ENCODE peak calls at places on chromosomes 16 and 17, in six cellular contexts. One of them, this sample, is unnamed.

GRCh38 chr17:28711723-28712036 is at the start of gene PROCA1:
- DNase-seq in C1 segment of cervical spinal cord: no peak
- DNase-seq in esophagus muscularis mucosa: no peak
- DNase-seq in HTR-8/SVneo: no peak
- DNase-seq in left ventricle myocardium inferior: no peak
- DNase-seq in H7: peak
- DNase-seq in this sample: no peak

GRCh38 chr16:70375636-70376611 is 29.2 kb downstream of the DDX19A start:
- DNase-seq in C1 segment of cervical spinal cord: no peak
- DNase-seq in esophagus muscularis mucosa: no peak
- DNase-seq in HTR-8/SVneo: no peak
- DNase-seq in left ventricle myocardium inferior: no peak
- DNase-seq in H7: no peak
- DNase-seq in this sample: no peak

GRCh38 chr16:31678649-31679325 is 151.1 kb downstream of the AHSP start:
- DNase-seq in C1 segment of cervical spinal cord: no peak
- DNase-seq in esophagus muscularis mucosa: no peak
- DNase-seq in HTR-8/SVneo: no peak
- DNase-seq in left ventricle myocardium inferior: no peak
- DNase-seq in H7: no peak
- DNase-seq in this sample: no peak

GRCh38 chr16:11716330-11716729 is 26.3 kb downstream of the TXNDC11 start:
- DNase-seq in C1 segment of cervical spinal cord: no peak
- DNase-seq in esophagus muscularis mucosa: no peak
- DNase-seq in HTR-8/SVneo: no peak
- DNase-seq in left ventricle myocardium inferior: no peak
- DNase-seq in H7: no peak
- DNase-seq in this sample: no peak

GRCh38 chr16:7313170-7313569 is 19.5 kb upstream of the RBFOX1 start:
- DNase-seq in C1 segment of cervical spinal cord: no peak
- DNase-seq in esophagus muscularis mucosa: no peak
- DNase-seq in HTR-8/SVneo: no peak
- DNase-seq in left ventricle myocardium inferior: no peak
- DNase-seq in H7: peak
- DNase-seq in this sample: no peak

GRCh38 chr16:3131755-3132377 is 3.0 kb upstream of the ZNF213 start:
- DNase-seq in C1 segment of cervical spinal cord: no peak
- DNase-seq in esophagus muscularis mucosa: no peak
- DNase-seq in HTR-8/SVneo: no peak
- DNase-seq in left ventricle myocardium inferior: no peak
- DNase-seq in H7: peak
- DNase-seq in this sample: no peak

GRCh38 chr17:48262982-48263586 is 155.5 kb downstream of the SNX11 start:
- DNase-seq in C1 segment of cervical spinal cord: no peak
- DNase-seq in esophagus muscularis mucosa: no peak
- DNase-seq in HTR-8/SVneo: no peak
- DNase-seq in left ventricle myocardium inferior: no peak
- DNase-seq in H7: no peak
- DNase-seq in this sample: no peak

GRCh38 chr17:49460401-49460800 is 34.7 kb upstream of the NGFR start:
- DNase-seq in C1 segment of cervical spinal cord: no peak
- DNase-seq in esophagus muscularis mucosa: no peak
- DNase-seq in HTR-8/SVneo: no peak
- DNase-seq in left ventricle myocardium inferior: no peak
- DNase-seq in H7: no peak
- DNase-seq in this sample: no peak

GRCh38 chr17:57574040-57574513 is 171.0 kb downstream of the CCDC182 start:
- DNase-seq in C1 segment of cervical spinal cord: no peak
- DNase-seq in esophagus muscularis mucosa: no peak
- DNase-seq in HTR-8/SVneo: no peak
- DNase-seq in left ventricle myocardium inferior: peak
- DNase-seq in H7: no peak
- DNase-seq in this sample: peak

GRCh38 chr16:47019563-47019962 is 46.1 kb upstream of the DNAJA2 start:
- DNase-seq in C1 segment of cervical spinal cord: no peak
- DNase-seq in esophagus muscularis mucosa: no peak
- DNase-seq in HTR-8/SVneo: no peak
- DNase-seq in left ventricle myocardium inferior: no peak
- DNase-seq in H7: no peak
- DNase-seq in this sample: peak

GRCh38 chr17:38748329-38749221 is at the start of gene PCGF2:
- DNase-seq in C1 segment of cervical spinal cord: no peak
- DNase-seq in esophagus muscularis mucosa: peak
- DNase-seq in HTR-8/SVneo: peak
- DNase-seq in left ventricle myocardium inferior: peak
- DNase-seq in H7: peak
- DNase-seq in this sample: no peak

GRCh38 chr16:5665770-5666169 is 568.2 kb upstream of the EEF2KMT start:
- DNase-seq in C1 segment of cervical spinal cord: no peak
- DNase-seq in esophagus muscularis mucosa: no peak
- DNase-seq in HTR-8/SVneo: no peak
- DNase-seq in left ventricle myocardium inferior: no peak
- DNase-seq in H7: no peak
- DNase-seq in this sample: no peak

GRCh38 chr16:85754403-85754802 is 3.5 kb upstream of the C16orf74 start:
- DNase-seq in C1 segment of cervical spinal cord: no peak
- DNase-seq in esophagus muscularis mucosa: no peak
- DNase-seq in HTR-8/SVneo: no peak
- DNase-seq in left ventricle myocardium inferior: no peak
- DNase-seq in H7: no peak
- DNase-seq in this sample: no peak

GRCh38 chr17:7502171-7502847 is 18.1 kb downstream of the POLR2A start:
- DNase-seq in C1 segment of cervical spinal cord: no peak
- DNase-seq in esophagus muscularis mucosa: no peak
- DNase-seq in HTR-8/SVneo: no peak
- DNase-seq in left ventricle myocardium inferior: no peak
- DNase-seq in H7: no peak
- DNase-seq in this sample: no peak

GRCh38 chr17:70365098-70365583 is 195.8 kb downstream of the KCNJ2 start:
- DNase-seq in C1 segment of cervical spinal cord: no peak
- DNase-seq in esophagus muscularis mucosa: no peak
- DNase-seq in HTR-8/SVneo: no peak
- DNase-seq in left ventricle myocardium inferior: no peak
- DNase-seq in H7: no peak
- DNase-seq in this sample: peak

GRCh38 chr16:70692481-70693203 is 6.8 kb upstream of the MTSS2 start:
- DNase-seq in C1 segment of cervical spinal cord: no peak
- DNase-seq in esophagus muscularis mucosa: no peak
- DNase-seq in HTR-8/SVneo: no peak
- DNase-seq in left ventricle myocardium inferior: no peak
- DNase-seq in H7: no peak
- DNase-seq in this sample: no peak

GRCh38 chr16:851871-852270 is 51.3 kb upstream of the GNG13 start:
- DNase-seq in C1 segment of cervical spinal cord: no peak
- DNase-seq in esophagus muscularis mucosa: no peak
- DNase-seq in HTR-8/SVneo: no peak
- DNase-seq in left ventricle myocardium inferior: no peak
- DNase-seq in H7: no peak
- DNase-seq in this sample: no peak

GRCh38 chr17:71208111-71208704 is 912.6 kb upstream of the SOX9 start:
- DNase-seq in C1 segment of cervical spinal cord: no peak
- DNase-seq in esophagus muscularis mucosa: no peak
- DNase-seq in HTR-8/SVneo: peak
- DNase-seq in left ventricle myocardium inferior: no peak
- DNase-seq in H7: no peak
- DNase-seq in this sample: no peak

GRCh38 chr17:3732171-3732570 is 8.5 kb downstream of the HASPIN start:
- DNase-seq in C1 segment of cervical spinal cord: no peak
- DNase-seq in esophagus muscularis mucosa: no peak
- DNase-seq in HTR-8/SVneo: no peak
- DNase-seq in left ventricle myocardium inferior: no peak
- DNase-seq in H7: peak
- DNase-seq in this sample: no peak

GRCh38 chr17:47914296-47914948 is 18.4 kb downstream of the SP2 start:
- DNase-seq in C1 segment of cervical spinal cord: no peak
- DNase-seq in esophagus muscularis mucosa: no peak
- DNase-seq in HTR-8/SVneo: no peak
- DNase-seq in left ventricle myocardium inferior: no peak
- DNase-seq in H7: no peak
- DNase-seq in this sample: no peak

GRCh38 chr17:21177854-21178600 is 35.9 kb downstream of the TMEM11 start:
- DNase-seq in C1 segment of cervical spinal cord: no peak
- DNase-seq in esophagus muscularis mucosa: peak
- DNase-seq in HTR-8/SVneo: no peak
- DNase-seq in left ventricle myocardium inferior: no peak
- DNase-seq in H7: peak
- DNase-seq in this sample: no peak

GRCh38 chr17:19238167-19238505 is 970 bp downstream of the EPN2 start:
- DNase-seq in C1 segment of cervical spinal cord: no peak
- DNase-seq in esophagus muscularis mucosa: no peak
- DNase-seq in HTR-8/SVneo: peak
- DNase-seq in left ventricle myocardium inferior: peak
- DNase-seq in H7: peak
- DNase-seq in this sample: peak

GRCh38 chr17:6054372-6054771 is 15.8 kb upstream of the WSCD1 start:
- DNase-seq in C1 segment of cervical spinal cord: no peak
- DNase-seq in esophagus muscularis mucosa: no peak
- DNase-seq in HTR-8/SVneo: no peak
- DNase-seq in left ventricle myocardium inferior: no peak
- DNase-seq in H7: no peak
- DNase-seq in this sample: no peak

GRCh38 chr17:72976971-72977767 is 115.3 kb downstream of the SLC39A11 start:
- DNase-seq in C1 segment of cervical spinal cord: peak
- DNase-seq in esophagus muscularis mucosa: no peak
- DNase-seq in HTR-8/SVneo: peak
- DNase-seq in left ventricle myocardium inferior: peak
- DNase-seq in H7: no peak
- DNase-seq in this sample: peak

GRCh38 chr16:12141073-12141472 is 164.5 kb downstream of the SNX29 start:
- DNase-seq in C1 segment of cervical spinal cord: no peak
- DNase-seq in esophagus muscularis mucosa: no peak
- DNase-seq in HTR-8/SVneo: no peak
- DNase-seq in left ventricle myocardium inferior: no peak
- DNase-seq in H7: no peak
- DNase-seq in this sample: no peak

GRCh38 chr17:33966410-33967063 is 288.5 kb upstream of the CCL2 start:
- DNase-seq in C1 segment of cervical spinal cord: no peak
- DNase-seq in esophagus muscularis mucosa: no peak
- DNase-seq in HTR-8/SVneo: no peak
- DNase-seq in left ventricle myocardium inferior: no peak
- DNase-seq in H7: no peak
- DNase-seq in this sample: no peak

GRCh38 chr17:77907497-77908120 is 50.9 kb upstream of the TNRC6C start:
- DNase-seq in C1 segment of cervical spinal cord: no peak
- DNase-seq in esophagus muscularis mucosa: no peak
- DNase-seq in HTR-8/SVneo: no peak
- DNase-seq in left ventricle myocardium inferior: no peak
- DNase-seq in H7: peak
- DNase-seq in this sample: no peak

GRCh38 chr16:25051446-25052160 is 36.4 kb upstream of the ARHGAP17 start:
- DNase-seq in C1 segment of cervical spinal cord: no peak
- DNase-seq in esophagus muscularis mucosa: no peak
- DNase-seq in HTR-8/SVneo: no peak
- DNase-seq in left ventricle myocardium inferior: no peak
- DNase-seq in H7: no peak
- DNase-seq in this sample: no peak

GRCh38 chr17:44610871-44611270 is 45.4 kb upstream of the MEIOC start:
- DNase-seq in C1 segment of cervical spinal cord: no peak
- DNase-seq in esophagus muscularis mucosa: no peak
- DNase-seq in HTR-8/SVneo: no peak
- DNase-seq in left ventricle myocardium inferior: no peak
- DNase-seq in H7: no peak
- DNase-seq in this sample: no peak

GRCh38 chr17:41196068-41196467 is 6.4 kb downstream of the KRTAP9-1 start:
- DNase-seq in C1 segment of cervical spinal cord: no peak
- DNase-seq in esophagus muscularis mucosa: no peak
- DNase-seq in HTR-8/SVneo: no peak
- DNase-seq in left ventricle myocardium inferior: no peak
- DNase-seq in H7: no peak
- DNase-seq in this sample: no peak

GRCh38 chr16:28258571-28258970 is 33.8 kb upstream of the SBK1 start:
- DNase-seq in C1 segment of cervical spinal cord: no peak
- DNase-seq in esophagus muscularis mucosa: no peak
- DNase-seq in HTR-8/SVneo: no peak
- DNase-seq in left ventricle myocardium inferior: peak
- DNase-seq in H7: peak
- DNase-seq in this sample: no peak